ENCODE peak calls at places on chromosomes 2 and 18, in four cellular contexts. E, J, S and M are unnamed samples.
A peak's percentile ranks its signal among the peaks of the same experiment; 100 is the strongest.

GRCh38 chr18:48035556-48035860 is 105.0 kb upstream of the SMAD2 start:
- DNase-seq in J (no peak), S (no peak), E (no peak), M (no peak)

GRCh38 chr2:162317910-162318279 is 589 bp downstream of the IFIH1 start:
- DNase-seq in S (no peak), J (no peak), E (no peak), M (peak; percentile 49)

GRCh38 chr18:48203961-48204666 is 205.1 kb downstream of the ZBTB7C start:
- DNase-seq in J (no peak), E (no peak), S (no peak), M (no peak)

GRCh38 chr2:176114120-176114929 is 2.3 kb upstream of the HOXD10 start:
- DNase-seq in J (no peak), E (peak; percentile 82), S (no peak), M (peak; percentile 59)

GRCh38 chr2:157231476-157231875 is 26.0 kb upstream of the GALNT5 start:
- DNase-seq in S (no peak), E (no peak), J (no peak), M (no peak)

GRCh38 chr2:85134255-85135065 is 1.3 kb downstream of the TCF7L1 start:
- DNase-seq in J (no peak), E (no peak), S (no peak), M (peak; percentile 93)

GRCh38 chr2:190781604-190782198 is 98.9 kb upstream of the GLS start:
- DNase-seq in S (no peak), E (peak; percentile 46), J (no peak), M (no peak)

GRCh38 chr2:4673025-4673489 is 969.7 kb downstream of the DCDC2C start:
- DNase-seq in E (peak; percentile 95), S (no peak), J (no peak), M (no peak)

GRCh38 chr2:3204451-3204850 is 173.2 kb downstream of the EIPR1 start:
- DNase-seq in E (no peak), S (no peak), J (no peak), M (no peak)

GRCh38 chr2:217711236-217711635 is 291.6 kb downstream of the TNS1 start:
- DNase-seq in J (no peak), S (no peak), E (no peak), M (no peak)

GRCh38 chr18:23862071-23862470 is 152.5 kb upstream of the TTC39C start:
- DNase-seq in S (no peak), J (no peak), E (no peak), M (peak; percentile 93)